ENCODE peak calls at places on chromosomes 6 and 20, in six cellular contexts. Z is SK-N-SH, W is HepG2, D is H1, A is K562, R is GM12878. L is an unnamed sample.

GRCh38 chr6:107274288-107274687 is 159.0 kb upstream of the BEND3 start:
- DNase-seq in Z (no peak), R (no peak), W (no peak), A (no peak), D (no peak), L (no peak)

GRCh38 chr20:16064991-16065707 is 508.1 kb downstream of the KIF16B start:
- DNase-seq in D (no peak), A (no peak), R (no peak), Z (no peak), W (peak), L (no peak)

GRCh38 chr6:55694148-55694547 is 115.2 kb upstream of the HMGCLL1 start:
- DNase-seq in A (no peak), D (peak), Z (no peak), R (no peak), W (no peak), L (no peak)

GRCh38 chr6:170177383-170178265 is 113.3 kb downstream of the DLL1 start:
- DNase-seq in W (no peak), A (no peak), Z (peak), D (peak), R (no peak), L (no peak)

GRCh38 chr20:36717657-36718056 is 28.2 kb downstream of the NDRG3 start:
- DNase-seq in D (no peak), R (no peak), W (peak), Z (no peak), A (no peak), L (no peak)

GRCh38 chr6:43052842-43053544 is 658 bp downstream of the CUL7 start:
- DNase-seq in D (no peak), R (no peak), Z (no peak), W (no peak), A (peak), L (no peak)

GRCh38 chr6:72322778-72323177 is 299.1 kb upstream of the KCNQ5 start:
- DNase-seq in W (no peak), Z (no peak), D (no peak), R (no peak), A (no peak), L (no peak)

GRCh38 chr6:21846541-21847451 is 253.2 kb downstream of the SOX4 start:
- DNase-seq in D (no peak), A (no peak), Z (peak), R (no peak), W (peak), L (no peak)

GRCh38 chr6:34238507-34239239 is 2.0 kb downstream of the HMGA1 start:
- DNase-seq in R (no peak), W (no peak), D (no peak), Z (peak), A (peak), L (no peak)

GRCh38 chr20:57868310-57868709 is 158.5 kb upstream of the PMEPA1 start:
- DNase-seq in A (no peak), W (no peak), D (peak), R (no peak), Z (no peak), L (no peak)

GRCh38 chr20:420721-421574 is 12.8 kb downstream of the RBCK1 start:
- DNase-seq in W (no peak), Z (peak), A (peak), D (peak), R (no peak), L (no peak)

GRCh38 chr6:148107911-148108310 is 234.7 kb upstream of the SASH1 start:
- DNase-seq in D (no peak), W (no peak), A (no peak), R (no peak), Z (no peak), L (no peak)

GRCh38 chr6:23498013-23498412 is 628.0 kb upstream of the NRSN1 start:
- DNase-seq in D (no peak), W (no peak), Z (no peak), A (no peak), R (no peak), L (no peak)

GRCh38 chr6:159935633-159936032 is 33.2 kb upstream of the IGF2R start:
- DNase-seq in Z (no peak), W (no peak), R (no peak), A (no peak), D (no peak), L (no peak)

DNA sequence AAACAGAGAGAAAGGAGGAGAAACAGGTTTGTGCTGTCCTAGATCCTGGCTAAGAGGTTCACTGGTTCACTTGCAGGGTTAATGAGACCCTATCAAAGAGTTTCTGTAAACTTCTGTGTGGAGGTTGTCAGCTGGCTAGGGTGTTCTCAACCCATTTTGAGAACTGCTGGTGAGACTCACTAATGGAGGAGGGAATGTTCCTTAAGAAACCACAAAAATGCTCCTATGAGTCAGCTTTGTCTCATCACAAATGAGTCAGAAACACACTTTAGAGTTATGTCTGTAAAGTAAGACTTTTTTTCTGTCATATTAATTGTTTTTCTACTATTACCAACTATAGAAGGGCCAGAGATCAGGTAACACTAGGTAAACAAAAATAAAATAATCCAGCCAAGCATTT is 884.4 kb downstream of the PHF3 start:
- DNase-seq in R (peak), A (no peak), W (no peak), Z (no peak), D (no peak), L (no peak)
- H2AFZ ChIP-seq in R (no peak), A (no peak), W (no peak), Z (peak), D (no peak), L (no peak)

GRCh38 chr6:157528931-157529653 is 148.1 kb downstream of the ZDHHC14 start:
- DNase-seq in Z (no peak), R (no peak), A (no peak), W (peak), D (no peak), L (no peak)
- TF ChIP-seq JUND in Z (no peak), R (no peak), A (no peak), W (no peak), D (no peak), L (no peak)

DNA sequence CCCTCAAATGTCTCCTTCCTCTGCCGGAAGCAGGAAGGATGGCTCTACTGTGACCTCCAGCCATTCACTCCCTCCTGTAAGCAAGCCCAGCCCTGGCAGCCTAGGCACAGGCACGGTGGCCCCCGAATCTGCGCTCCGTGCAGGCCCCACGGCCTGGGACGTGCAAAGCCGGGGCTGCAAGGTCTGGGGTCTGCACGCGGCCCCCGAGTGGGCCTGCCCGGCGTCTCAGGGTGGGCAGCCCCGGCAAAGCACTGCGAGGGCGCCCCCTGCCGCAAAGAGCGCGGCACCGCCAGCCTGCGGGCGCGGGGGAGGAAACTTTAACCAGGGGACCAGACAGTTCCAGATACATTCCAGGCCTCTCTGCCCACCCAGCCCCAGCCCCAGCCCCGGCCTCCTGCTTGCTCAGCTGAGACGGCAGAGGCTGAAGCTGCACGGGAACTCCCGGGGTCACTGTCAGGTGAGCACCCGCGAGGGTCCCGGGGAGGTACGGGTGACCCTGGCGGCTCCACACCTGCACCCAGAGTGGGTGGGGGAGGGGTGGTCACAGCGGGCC is 98.8 kb downstream of the ASXL1 start:
- DNase-seq in A (no peak), R (no peak), W (no peak), D (peak), Z (peak), L (no peak)
- H2AFZ ChIP-seq in A (no peak), R (no peak), W (no peak), D (no peak), Z (no peak), L (no peak)

GRCh38 chr6:87897581-87898147 is 150.0 kb upstream of the SPACA1 start:
- DNase-seq in A (no peak), R (no peak), W (no peak), Z (no peak), D (no peak), L (no peak)
- TF ChIP-seq JUND in A (no peak), R (no peak), W (no peak), Z (no peak), D (no peak), L (no peak)

GRCh38 chr6:40399888-40400468 is 187.2 kb downstream of the LRFN2 start:
- DNase-seq in A (no peak), D (no peak), W (no peak), R (no peak), Z (no peak), L (no peak)
- H2AFZ ChIP-seq in A (no peak), D (no peak), W (no peak), R (no peak), Z (no peak), L (no peak)